ENCODE peak calls at places on chromosomes 3 and 15, in ten cellular contexts. S, N, F, M, K, P, C, T, G and O are unnamed samples.

GRCh38 chr15:71056111-71056510 is 59.2 kb upstream of the THSD4 start:
- DNase-seq in S (no peak), N (no peak), F (no peak), M (no peak), K (no peak), P (no peak), C (no peak), T (no peak), G (no peak), O (no peak)

GRCh38 chr3:80357761-80358160 is 590.0 kb upstream of the ROBO1 start:
- DNase-seq in S (no peak), N (no peak), F (no peak), M (no peak), K (no peak), P (no peak), C (no peak), T (no peak), G (no peak), O (no peak)

GRCh38 chr3:13106308-13106970 is 33.2 kb upstream of the IQSEC1 start:
- DNase-seq in S (peak), N (peak), F (no peak), M (no peak), K (no peak), P (no peak), C (no peak), T (peak), G (no peak), O (no peak)

GRCh38 chr3:23490459-23490858 is 287.3 kb downstream of the UBE2E2 start:
- DNase-seq in S (no peak), N (no peak), F (no peak), M (no peak), K (no peak), P (peak), C (no peak), T (no peak), G (no peak), O (no peak)

GRCh38 chr15:96789999-96790398 is 459.5 kb downstream of the NR2F2 start:
- DNase-seq in S (no peak), N (no peak), F (no peak), M (no peak), K (no peak), P (no peak), C (no peak), T (no peak), G (peak), O (no peak)

GRCh38 chr15:58467121-58467721 is 35.4 kb downstream of the LIPC start:
- DNase-seq in S (no peak), N (no peak), F (no peak), M (no peak), K (peak), P (no peak), C (no peak), T (no peak), G (no peak), O (no peak)

GRCh38 chr3:7999363-7999762 is 502.3 kb upstream of the LMCD1 start:
- DNase-seq in S (no peak), N (no peak), F (no peak), M (peak), K (no peak), P (no peak), C (no peak), T (no peak), G (no peak), O (no peak)

GRCh38 chr3:38039899-38040261 is 872 bp downstream of the DLEC1 start:
- DNase-seq in S (peak), N (no peak), F (peak), M (peak), K (no peak), P (no peak), C (no peak), T (peak), G (no peak), O (peak)

GRCh38 chr15:66294157-66294931 is 976 bp downstream of the DIS3L start:
- DNase-seq in S (no peak), N (peak), F (no peak), M (peak), K (no peak), P (peak), C (no peak), T (no peak), G (no peak), O (no peak)

GRCh38 chr3:85433334-85433733 is 474.5 kb downstream of the CADM2 start:
- DNase-seq in S (no peak), N (no peak), F (no peak), M (peak), K (no peak), P (no peak), C (no peak), T (no peak), G (no peak), O (no peak)

GRCh38 chr3:48656061-48656840 is 6.4 kb downstream of the CELSR3 start:
- DNase-seq in S (peak), N (no peak), F (peak), M (peak), K (peak), P (peak), C (no peak), T (peak), G (peak), O (peak)

GRCh38 chr3:24628523-24629258 is 134.0 kb upstream of the THRB start:
- DNase-seq in S (no peak), N (no peak), F (peak), M (no peak), K (no peak), P (no peak), C (no peak), T (no peak), G (no peak), O (no peak)

GRCh38 chr3:59127071-59127470 is 77.2 kb upstream of the CFAP20DC start:
- DNase-seq in S (no peak), N (no peak), F (no peak), M (no peak), K (no peak), P (no peak), C (no peak), T (no peak), G (no peak), O (no peak)

GRCh38 chr3:159788987-159789386 is 199.6 kb upstream of the IL12A start:
- DNase-seq in S (no peak), N (no peak), F (peak), M (no peak), K (no peak), P (no peak), C (no peak), T (no peak), G (no peak), O (no peak)

GRCh38 chr3:159787794-159788205 is 200.8 kb upstream of the IL12A start:
- DNase-seq in S (no peak), N (no peak), F (no peak), M (no peak), K (no peak), P (peak), C (peak), T (no peak), G (no peak), O (no peak)

GRCh38 chr3:159787191-159787590 is 201.4 kb upstream of the IL12A start:
- DNase-seq in S (no peak), N (peak), F (no peak), M (no peak), K (peak), P (peak), C (peak), T (no peak), G (no peak), O (no peak)

GRCh38 chr3:159786489-159787181 is 202.0 kb upstream of the IL12A start:
- DNase-seq in S (no peak), N (no peak), F (no peak), M (no peak), K (no peak), P (no peak), C (peak), T (no peak), G (no peak), O (no peak)

GRCh38 chr3:159788291-159788690 is 200.3 kb upstream of the IL12A start:
- DNase-seq in S (no peak), N (no peak), F (no peak), M (no peak), K (no peak), P (no peak), C (peak), T (no peak), G (no peak), O (no peak)
- TF ChIP-seq POLR2AphosphoS5 in S (no peak), N (no peak), F (no peak), M (no peak), K (no peak), P (no peak), C (no peak), T (no peak), G (no peak), O (no peak)

GRCh38 chr15:77659350-77660321 is 26.9 kb upstream of the LINGO1 start:
- DNase-seq in S (no peak), N (no peak), F (peak), M (peak), K (peak), P (peak), C (no peak), T (peak), G (no peak), O (peak)
- TF ChIP-seq CTCF in S (no peak), N (peak), F (no peak), M (no peak), K (peak), P (peak), C (no peak), T (peak), G (peak), O (no peak)

GRCh38 chr3:16026753-16027152 is 147.7 kb upstream of the GALNT15 start:
- DNase-seq in S (no peak), N (no peak), F (no peak), M (no peak), K (no peak), P (no peak), C (no peak), T (no peak), G (no peak), O (no peak)

GRCh38 chr3:16028604-16029003 is 145.9 kb upstream of the GALNT15 start:
- DNase-seq in S (no peak), N (no peak), F (no peak), M (no peak), K (no peak), P (no peak), C (no peak), T (no peak), G (no peak), O (no peak)

GRCh38 chr3:16030342-16030741 is 144.1 kb upstream of the GALNT15 start:
- DNase-seq in S (no peak), N (no peak), F (no peak), M (no peak), K (no peak), P (no peak), C (no peak), T (no peak), G (no peak), O (no peak)

GRCh38 chr3:16024548-16024947 is 149.9 kb upstream of the GALNT15 start:
- DNase-seq in S (no peak), N (no peak), F (no peak), M (no peak), K (no peak), P (no peak), C (no peak), T (no peak), G (no peak), O (no peak)
- TF ChIP-seq POLR2AphosphoS5 in S (no peak), N (no peak), F (no peak), M (no peak), K (no peak), P (no peak), C (no peak), T (no peak), G (no peak), O (no peak)

GRCh38 chr15:49675051-49675450 is 54.2 kb downstream of the DTWD1 start:
- DNase-seq in S (no peak), N (peak), F (no peak), M (peak), K (no peak), P (peak), C (no peak), T (no peak), G (no peak), O (no peak)
- TF ChIP-seq CTCF in S (no peak), N (no peak), F (no peak), M (peak), K (no peak), P (no peak), C (no peak), T (no peak), G (no peak), O (no peak)

GRCh38 chr3:73571238-73571741 is 53.5 kb downstream of the PDZRN3 start:
- DNase-seq in S (no peak), N (no peak), F (no peak), M (no peak), K (no peak), P (no peak), C (no peak), T (no peak), G (no peak), O (no peak)
- TF ChIP-seq POLR2AphosphoS5 in S (no peak), N (no peak), F (no peak), M (no peak), K (no peak), P (no peak), C (no peak), T (no peak), G (no peak), O (no peak)